ENCODE peak calls at places on chromosome 22, in eight cellular contexts. D is lower lobe of right lung; C is gastroesophageal sphincter; T is Panc1; W is stimulated activated memory B cell treated with anti-CD40 and anti-IgM and Interleukin-4, amounts not matched to agents 10 μg/mL and 1 μg/mL and 100 μg/mL, for 72 hours; H is sciatic nerve; X is CD4-positive, alpha-beta T cell; V is T-helper 17 cell. A is an unnamed sample.

GRCh38 chr22:39283312-39284141 is 35.9 kb downstream of the RPL3 start:
- ATAC-seq in H (peak), C (peak), W (no peak), T (peak), V (no peak), X (no peak), D (peak), A (no peak)

GRCh38 chr22:38412435-38413084 is 42.4 kb downstream of the KCNJ4 start:
- ATAC-seq in H (peak), D (peak), C (peak), X (peak), W (no peak), V (peak), T (peak), A (peak)

GRCh38 chr22:24937114-24937513 is 9.4 kb downstream of the LHFPL7 start:
- ATAC-seq in W (no peak), D (no peak), T (peak), X (no peak), H (no peak), V (no peak), C (no peak), A (peak)

GRCh38 chr22:22887621-22888503 is at the start of gene IGLL5:
- ATAC-seq in H (no peak), D (no peak), C (no peak), X (no peak), V (no peak), T (no peak), W (no peak), A (no peak)

GRCh38 chr22:47423266-47423665 is 660.8 kb downstream of the TBC1D22A start:
- ATAC-seq in X (no peak), W (no peak), H (no peak), T (no peak), D (no peak), V (no peak), C (no peak), A (no peak)

GRCh38 chr22:46842606-46843005 is 80.2 kb downstream of the TBC1D22A start:
- ATAC-seq in C (no peak), D (no peak), V (no peak), X (no peak), T (no peak), W (no peak), H (no peak), A (no peak)

GRCh38 chr22:32409977-32410376 is 2.1 kb downstream of the RTCB start:
- ATAC-seq in D (no peak), C (no peak), H (no peak), T (no peak), V (no peak), X (no peak), W (no peak), A (no peak)

GRCh38 chr22:22935056-22935545 is 47.5 kb downstream of the IGLL5 start:
- ATAC-seq in X (no peak), H (no peak), D (peak), V (no peak), T (no peak), C (no peak), W (peak), A (no peak)

GRCh38 chr22:38940985-38941384 is 16.4 kb upstream of the APOBEC3A start:
- ATAC-seq in C (no peak), W (no peak), T (no peak), H (no peak), D (no peak), X (no peak), V (no peak), A (no peak)

GRCh38 chr22:28911279-28911640 is 27.9 kb downstream of the ZNRF3 start:
- ATAC-seq in C (peak), D (peak), W (no peak), X (no peak), V (no peak), H (peak), T (no peak), A (no peak)

GRCh38 chr22:20571531-20572007 is 64.2 kb downstream of the MED15 start:
- ATAC-seq in C (no peak), V (no peak), X (no peak), D (no peak), W (no peak), H (no peak), T (no peak), A (no peak)

GRCh38 chr22:41352058-41352457 is 29.7 kb upstream of the TEF start:
- ATAC-seq in T (no peak), D (no peak), C (peak), X (no peak), V (no peak), H (no peak), W (no peak), A (no peak)

GRCh38 chr22:41597635-41597953 is 8.0 kb upstream of the PMM1 start:
- ATAC-seq in W (peak), V (no peak), T (peak), H (no peak), X (no peak), D (no peak), C (no peak), A (no peak)

GRCh38 chr22:25030636-25031035 is 78.1 kb downstream of the KIAA1671 start:
- ATAC-seq in D (peak), T (no peak), W (no peak), X (no peak), C (no peak), V (no peak), H (no peak), A (no peak)

GRCh38 chr22:37627545-37627944 is 11.9 kb upstream of the SH3BP1 start:
- ATAC-seq in D (peak), W (peak), X (peak), H (no peak), V (peak), T (no peak), C (no peak), A (no peak)

GRCh38 chr22:39992088-39992826 is 2.5 kb upstream of the FAM83F start:
- ATAC-seq in X (no peak), C (no peak), W (no peak), H (no peak), T (no peak), V (no peak), D (no peak), A (no peak)

GRCh38 chr22:33756508-33756949 is 163.7 kb downstream of the LARGE1 start:
- ATAC-seq in D (no peak), C (no peak), X (no peak), V (no peak), T (no peak), W (no peak), H (no peak), A (no peak)

GRCh38 chr22:38941488-38941987 is 15.9 kb upstream of the APOBEC3A start:
- ATAC-seq in W (peak), X (peak), V (peak), H (peak), C (no peak), D (peak), T (no peak), A (no peak)

GRCh38 chr22:24841261-24841660 is 35.2 kb downstream of the SGSM1 start:
- ATAC-seq in V (no peak), T (no peak), W (no peak), D (no peak), C (no peak), X (no peak), H (no peak), A (no peak)

GRCh38 chr22:24187731-24188644 is 6.7 kb downstream of the SUSD2 start:
- ATAC-seq in D (no peak), W (no peak), T (no peak), X (no peak), V (no peak), H (no peak), C (no peak), A (no peak)

GRCh38 chr22:50191041-50191740 is 5.5 kb downstream of the TRABD start:
- ATAC-seq in W (peak), X (peak), V (peak), C (peak), D (peak), T (no peak), H (peak), A (no peak)

A was measured in SK-N-SH treated with all-trans-retinoic acid at 6 μM for 48 hours.